ENCODE peak calls at places on chromosomes 2 and 18, in eight cellular contexts. C, J, R, F, K, U, N and P are unnamed samples.

GRCh38 chr2:120919771-120920437 is 184.2 kb downstream of the GLI2 start:
- DNase-seq in F (no peak), R (no peak), N (peak), K (no peak), U (peak), C (peak), J (no peak), P (no peak)

GRCh38 chr2:231489990-231490389 is 25.7 kb upstream of the NCL start:
- DNase-seq in F (no peak), J (peak), C (no peak), R (no peak), U (no peak), N (no peak), K (no peak), P (peak)

GRCh38 chr2:100246163-100247145 is 75.8 kb downstream of the LONRF2 start:
- DNase-seq in K (no peak), C (no peak), J (peak), F (no peak), U (peak), R (no peak), N (no peak), P (peak)

GRCh38 chr2:109380502-109381326 is 233.1 kb downstream of the SEPTIN10 start:
- DNase-seq in N (peak), U (no peak), J (peak), F (no peak), K (no peak), R (no peak), C (no peak), P (no peak)

GRCh38 chr2:26609839-26610277 is 31.3 kb downstream of the CIB4 start:
- DNase-seq in J (peak), U (no peak), K (no peak), N (no peak), C (no peak), R (peak), F (no peak), P (peak)

GRCh38 chr2:240403358-240404104 is 31.9 kb upstream of the GPC1 start:
- DNase-seq in N (no peak), F (no peak), J (peak), C (no peak), U (no peak), R (no peak), K (no peak), P (no peak)

GRCh38 chr2:138504546-138505239 is 3.1 kb downstream of the SPOPL start:
- DNase-seq in U (no peak), R (no peak), K (peak), J (no peak), N (no peak), F (no peak), C (no peak), P (no peak)

GRCh38 chr2:241356871-241357260 is 781 bp downstream of the FARP2 start:
- DNase-seq in U (no peak), N (no peak), F (no peak), J (no peak), C (no peak), R (no peak), K (no peak), P (no peak)

GRCh38 chr18:11741505-11742145 is 52.6 kb downstream of the GNAL start:
- DNase-seq in F (no peak), C (peak), R (no peak), N (no peak), U (no peak), J (no peak), K (peak), P (no peak)

GRCh38 chr2:149598014-149598395 is 10.4 kb upstream of the MMADHC start:
- DNase-seq in K (no peak), F (no peak), J (no peak), C (no peak), R (no peak), N (no peak), U (peak), P (no peak)

GRCh38 chr2:164911832-164912231 is 43.5 kb downstream of the SLC38A11 start:
- DNase-seq in J (no peak), R (no peak), U (no peak), K (no peak), C (no peak), N (no peak), F (no peak), P (no peak)

GRCh38 chr2:176122633-176123482 is at the start of gene HOXD9:
- DNase-seq in N (peak), K (no peak), R (no peak), C (no peak), J (peak), F (no peak), U (no peak), P (peak)

GRCh38 chr2:47360937-47361336 is 42.0 kb upstream of the MSH2 start:
- DNase-seq in C (peak), K (no peak), J (no peak), R (no peak), U (no peak), N (no peak), F (peak), P (no peak)

GRCh38 chr2:217609952-217610351 is 392.8 kb downstream of the TNS1 start:
- DNase-seq in J (peak), U (no peak), F (no peak), C (no peak), N (no peak), R (no peak), K (no peak), P (peak)

GRCh38 chr2:183166210-183166609 is 42.0 kb downstream of the NUP35 start:
- DNase-seq in J (no peak), N (no peak), F (no peak), R (no peak), U (no peak), C (no peak), K (no peak), P (no peak)
- TF ChIP-seq CTCF in J (no peak), N (no peak), F (no peak), R (no peak), U (no peak), C (no peak), K (no peak), P (no peak)

GRCh38 chr2:234405472-234405871 is 91.4 kb downstream of the ARL4C start:
- DNase-seq in U (no peak), R (no peak), N (no peak), F (no peak), K (no peak), C (no peak), J (no peak), P (no peak)

GRCh38 chr2:234403751-234404150 is 93.1 kb downstream of the ARL4C start:
- DNase-seq in F (no peak), U (no peak), J (no peak), K (no peak), R (no peak), C (no peak), N (no peak), P (no peak)

GRCh38 chr2:234404957-234405356 is 91.9 kb downstream of the ARL4C start:
- DNase-seq in R (no peak), N (no peak), C (no peak), K (no peak), U (peak), J (no peak), F (no peak), P (no peak)

GRCh38 chr2:234403074-234403473 is 93.8 kb downstream of the ARL4C start:
- DNase-seq in F (peak), U (no peak), K (no peak), J (no peak), N (no peak), R (no peak), C (no peak), P (no peak)

GRCh38 chr2:234406085-234406484 is 90.8 kb downstream of the ARL4C start:
- DNase-seq in U (no peak), R (no peak), N (no peak), K (no peak), C (no peak), F (no peak), J (no peak), P (no peak)
- TF ChIP-seq CTCF in U (no peak), R (no peak), N (no peak), K (no peak), C (no peak), F (no peak), J (peak), P (no peak)

GRCh38 chr2:20602803-20603202 is 48.1 kb downstream of the HS1BP3 start:
- DNase-seq in N (no peak), J (no peak), C (no peak), K (no peak), F (no peak), U (no peak), R (no peak), P (no peak)

GRCh38 chr2:20599001-20599600 is 51.8 kb downstream of the HS1BP3 start:
- DNase-seq in N (peak), U (no peak), K (no peak), C (no peak), J (peak), F (no peak), R (no peak), P (no peak)

GRCh38 chr2:20603791-20604190 is 47.1 kb downstream of the HS1BP3 start:
- DNase-seq in F (no peak), K (no peak), U (no peak), N (no peak), C (no peak), R (no peak), J (peak), P (no peak)

GRCh38 chr2:20599861-20600461 is 50.9 kb downstream of the HS1BP3 start:
- DNase-seq in F (no peak), U (no peak), C (no peak), J (peak), K (no peak), R (no peak), N (peak), P (no peak)

DNA sequence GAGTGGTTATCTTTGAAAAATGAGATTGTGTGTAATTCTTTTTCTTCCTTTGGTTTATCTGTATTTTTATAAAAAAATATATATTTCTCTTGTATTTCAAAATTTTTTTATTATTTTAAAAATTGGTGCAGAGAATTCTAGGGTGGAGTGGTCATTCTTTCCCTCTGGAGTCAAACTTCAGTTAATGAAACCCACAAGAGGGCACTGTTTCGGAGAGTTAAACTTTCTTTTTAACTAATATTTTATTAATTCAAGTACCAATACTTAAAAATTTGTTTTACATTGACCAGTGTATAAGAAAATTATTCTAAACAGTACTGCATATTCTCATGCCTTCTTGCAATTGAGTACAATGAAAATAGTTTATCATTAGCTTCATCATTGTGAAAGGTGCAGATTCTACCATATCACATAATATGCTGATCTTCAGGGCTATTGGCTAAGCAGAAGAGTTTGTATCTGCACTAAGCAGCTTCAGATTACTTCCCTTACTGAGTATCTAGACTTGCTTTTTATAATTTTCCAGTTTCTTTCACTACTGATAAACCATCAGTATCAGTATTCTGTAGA is 50.1 kb downstream of the HS1BP3 start:
- DNase-seq in K (no peak), N (no peak), F (no peak), R (no peak), U (peak), C (peak), J (no peak), P (no peak)
- TF ChIP-seq CTCF in K (no peak), N (peak), F (peak), R (no peak), U (peak), C (peak), J (peak), P (no peak)

GRCh38 chr2:128354731-128355470 is 36.2 kb upstream of the HS6ST1 start:
- DNase-seq in C (peak), N (no peak), K (no peak), U (peak), J (no peak), R (no peak), F (peak), P (no peak)
- TF ChIP-seq CTCF in C (peak), N (no peak), K (no peak), U (peak), J (no peak), R (no peak), F (peak), P (no peak)

DNA sequence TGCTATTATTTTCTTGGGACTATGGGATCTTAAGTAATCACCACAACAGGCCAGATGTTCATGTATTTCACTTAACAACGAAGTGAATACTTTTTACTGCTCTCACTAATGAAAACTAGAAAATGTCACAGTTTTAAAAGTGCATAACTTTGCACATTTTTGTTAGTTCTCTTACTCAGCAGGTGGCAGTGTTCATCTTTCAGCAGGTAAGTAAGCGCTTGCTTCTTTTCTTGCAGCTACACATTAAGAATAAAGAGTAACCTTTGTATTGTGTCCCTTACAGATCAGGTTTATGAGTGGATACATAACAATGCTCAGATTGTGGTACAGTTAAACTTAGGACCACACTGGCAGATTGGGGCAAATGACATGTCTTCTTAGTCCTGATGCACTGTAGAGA is 61.0 kb downstream of the DAW1 start:
- DNase-seq in J (no peak), N (no peak), K (no peak), F (no peak), R (no peak), U (no peak), C (no peak), P (no peak)
- TF ChIP-seq CTCF in J (no peak), N (no peak), K (peak), F (no peak), R (no peak), U (no peak), C (no peak), P (no peak)

GRCh38 chr2:5368263-5368662 is 323.9 kb upstream of the SOX11 start:
- DNase-seq in N (no peak), U (no peak), F (no peak), J (peak), C (no peak), R (no peak), K (no peak), P (no peak)
- TF ChIP-seq CTCF in N (no peak), U (no peak), F (no peak), J (peak), C (no peak), R (no peak), K (no peak), P (no peak)

GRCh38 chr2:53473236-53473635 is 294.4 kb upstream of the CHAC2 start:
- DNase-seq in U (peak), J (peak), C (no peak), R (no peak), K (no peak), F (no peak), N (no peak), P (no peak)
- TF ChIP-seq CTCF in U (peak), J (peak), C (no peak), R (no peak), K (peak), F (peak), N (no peak), P (no peak)

GRCh38 chr2:140085674-140086073 is 1305.5 kb upstream of the NXPH2 start:
- DNase-seq in J (no peak), U (peak), C (peak), N (no peak), R (no peak), K (no peak), F (no peak), P (no peak)
- TF ChIP-seq CTCF in J (no peak), U (peak), C (no peak), N (peak), R (no peak), K (no peak), F (no peak), P (no peak)

DNA sequence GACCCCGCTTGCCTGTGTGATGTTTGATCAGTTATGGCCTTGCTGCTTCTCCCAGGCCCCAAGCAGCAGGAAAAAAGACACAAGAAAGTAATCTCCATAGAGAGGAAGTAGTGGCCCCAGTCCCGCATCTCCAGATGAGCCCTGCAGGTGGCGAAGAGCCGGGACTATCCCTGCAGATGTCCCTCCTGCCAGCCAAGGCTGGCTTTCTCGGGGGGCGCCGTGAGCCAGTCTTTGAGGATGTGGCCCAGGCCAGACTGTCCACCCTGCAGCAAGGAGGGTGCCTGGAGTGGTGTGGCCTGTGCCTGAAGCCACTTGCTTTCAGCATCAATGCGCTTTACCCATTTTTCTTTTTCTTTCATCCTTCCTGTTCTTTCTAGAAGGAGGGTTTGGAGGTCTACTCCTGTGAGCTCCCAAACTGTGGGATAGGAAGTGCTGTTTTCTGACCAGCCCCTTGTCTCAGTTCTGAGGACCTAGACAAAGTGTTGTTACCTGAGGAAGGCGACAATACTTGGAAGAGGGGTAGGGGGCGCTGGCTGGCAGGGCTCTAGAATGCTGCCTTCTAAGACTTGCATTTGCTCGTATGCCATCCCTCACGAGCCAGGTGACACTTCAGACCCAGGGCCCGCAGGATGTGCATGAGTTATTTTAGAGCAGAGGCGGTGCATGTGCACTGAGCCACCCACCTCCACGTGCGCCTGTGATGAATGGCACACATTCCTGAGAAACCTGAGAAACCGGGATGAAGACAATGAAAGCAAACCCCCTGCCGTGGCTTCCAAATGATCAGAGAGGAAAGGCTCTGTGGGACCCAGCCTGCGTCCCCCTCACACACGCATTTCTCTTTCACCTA is 255.8 kb downstream of the FBXO15 start:
- DNase-seq in N (no peak), C (no peak), K (no peak), F (no peak), R (no peak), J (peak), U (no peak), P (peak)
- TF ChIP-seq CTCF in N (no peak), C (no peak), K (no peak), F (no peak), R (no peak), J (peak), U (no peak), P (no peak)

GRCh38 chr18:2709316-2709715 is 53.8 kb downstream of the SMCHD1 start:
- DNase-seq in J (no peak), U (peak), F (no peak), C (no peak), N (no peak), R (no peak), K (no peak), P (no peak)
- TF ChIP-seq CTCF in J (no peak), U (no peak), F (no peak), C (no peak), N (no peak), R (no peak), K (no peak), P (no peak)